ENCODE peak calls at places on chromosomes 7 and 10, in four cellular contexts. One of them, this sample, is unnamed.

GRCh38 chr7:98202367-98203195 is 8.7 kb upstream of the BHLHA15 start:
- DNase-seq in IMR-90: no peak
- DNase-seq in H9: no peak
- DNase-seq in neuronal stem cell: no peak
- DNase-seq in this sample: no peak

GRCh38 chr7:77697535-77697831 is 1.2 kb downstream of the RSBN1L start:
- DNase-seq in IMR-90: no peak
- DNase-seq in neuronal stem cell: no peak
- DNase-seq in H9: no peak
- DNase-seq in this sample: no peak

GRCh38 chr7:30829476-30829875 is 58.3 kb downstream of the MINDY4 start:
- DNase-seq in H9: peak; percentile 2
- DNase-seq in neuronal stem cell: no peak
- DNase-seq in IMR-90: no peak
- DNase-seq in this sample: no peak

GRCh38 chr10:30430544-30431298 is 3.3 kb upstream of the MAP3K8 start:
- DNase-seq in H9: no peak
- DNase-seq in IMR-90: no peak
- DNase-seq in neuronal stem cell: no peak
- DNase-seq in this sample: no peak

GRCh38 chr10:71621263-71621751 is 98.3 kb downstream of the C10orf105 start:
- DNase-seq in H9: peak; percentile 62
- DNase-seq in neuronal stem cell: no peak
- DNase-seq in IMR-90: no peak
- DNase-seq in this sample: peak; percentile 15

GRCh38 chr7:154583454-154583853 is 419.5 kb downstream of the PAXIP1 start:
- DNase-seq in H9: no peak
- DNase-seq in IMR-90: no peak
- DNase-seq in neuronal stem cell: no peak
- DNase-seq in this sample: no peak

GRCh38 chr7:135831451-135832220 is 83.0 kb upstream of the FAM180A start:
- DNase-seq in neuronal stem cell: no peak
- DNase-seq in IMR-90: no peak
- DNase-seq in H9: no peak
- DNase-seq in this sample: no peak

GRCh38 chr7:77338260-77338659 is 77.9 kb downstream of the GSAP start:
- DNase-seq in neuronal stem cell: no peak
- DNase-seq in H9: no peak
- DNase-seq in IMR-90: no peak
- DNase-seq in this sample: no peak

GRCh38 chr10:33665512-33665911 is 331.0 kb upstream of the NRP1 start:
- DNase-seq in H9: no peak
- DNase-seq in neuronal stem cell: no peak
- DNase-seq in IMR-90: peak; percentile 52
- DNase-seq in this sample: no peak

GRCh38 chr7:142866361-142867096 is 11.7 kb downstream of the EPHB6 start:
- DNase-seq in IMR-90: no peak
- DNase-seq in H9: peak; percentile 85
- DNase-seq in neuronal stem cell: peak; percentile 11
- DNase-seq in this sample: no peak

GRCh38 chr10:72567421-72567820 is 58.5 kb downstream of the MICU1 start:
- DNase-seq in H9: no peak
- DNase-seq in IMR-90: peak; percentile 28
- DNase-seq in neuronal stem cell: no peak
- DNase-seq in this sample: peak; percentile 10

GRCh38 chr10:94500063-94500462 is 45.5 kb upstream of the HELLS start:
- DNase-seq in H9: no peak
- DNase-seq in neuronal stem cell: no peak
- DNase-seq in IMR-90: no peak
- DNase-seq in this sample: peak; percentile 18

GRCh38 chr7:81195033-81195432 is 276.2 kb upstream of the SEMA3C start:
- DNase-seq in neuronal stem cell: no peak
- DNase-seq in IMR-90: peak; percentile 74
- DNase-seq in H9: no peak
- DNase-seq in this sample: peak; percentile 49

GRCh38 chr7:151310578-151310977 is 31.0 kb upstream of the NUB1 start:
- DNase-seq in IMR-90: peak; percentile 13
- DNase-seq in neuronal stem cell: no peak
- DNase-seq in H9: no peak
- DNase-seq in this sample: no peak

GRCh38 chr7:128997161-128997560 is 57.8 kb downstream of the TNPO3 start:
- DNase-seq in H9: no peak
- DNase-seq in neuronal stem cell: no peak
- DNase-seq in IMR-90: no peak
- DNase-seq in this sample: no peak

GRCh38 chr10:56035489-56035888 is 325.6 kb downstream of the ZWINT start:
- DNase-seq in IMR-90: no peak
- DNase-seq in H9: no peak
- DNase-seq in neuronal stem cell: no peak
- DNase-seq in this sample: no peak

GRCh38 chr10:51789903-51790302 is 90.5 kb upstream of the CSTF2T start:
- DNase-seq in neuronal stem cell: no peak
- DNase-seq in IMR-90: no peak
- DNase-seq in H9: no peak
- DNase-seq in this sample: no peak

GRCh38 chr7:79652619-79653018 is 199.2 kb upstream of the MAGI2 start:
- DNase-seq in H9: no peak
- DNase-seq in IMR-90: peak; percentile 40
- DNase-seq in neuronal stem cell: no peak
- DNase-seq in this sample: peak; percentile 31

GRCh38 chr7:100879685-100880261 is 4.9 kb downstream of the SRRT start:
- DNase-seq in H9: no peak
- DNase-seq in neuronal stem cell: no peak
- DNase-seq in IMR-90: no peak
- DNase-seq in this sample: no peak

GRCh38 chr10:111439034-111439842 is 362.4 kb downstream of the ADRA2A start:
- DNase-seq in IMR-90: no peak
- DNase-seq in neuronal stem cell: no peak
- DNase-seq in H9: no peak
- DNase-seq in this sample: no peak

GRCh38 chr10:5964736-5965135 is 12.6 kb downstream of the IL15RA start:
- DNase-seq in IMR-90: no peak
- DNase-seq in neuronal stem cell: no peak
- DNase-seq in H9: no peak
- DNase-seq in this sample: no peak

GRCh38 chr7:28181921-28182517 is 1.4 kb upstream of the JAZF1 start:
- DNase-seq in neuronal stem cell: no peak
- DNase-seq in H9: no peak
- DNase-seq in IMR-90: no peak
- DNase-seq in this sample: no peak

GRCh38 chr10:49138361-49138891 is 4.6 kb upstream of the FAM170B start:
- DNase-seq in H9: no peak
- DNase-seq in neuronal stem cell: no peak
- DNase-seq in IMR-90: peak; percentile 87
- DNase-seq in this sample: peak; percentile 75

GRCh38 chr10:110456523-110457091 is 41.1 kb upstream of the DUSP5 start:
- DNase-seq in neuronal stem cell: no peak
- DNase-seq in IMR-90: peak; percentile 67
- DNase-seq in H9: no peak
- DNase-seq in this sample: no peak

GRCh38 chr10:485776-486572 is 203.5 kb downstream of the DIP2C start:
- DNase-seq in IMR-90: no peak
- DNase-seq in neuronal stem cell: no peak
- DNase-seq in H9: peak; percentile 20
- DNase-seq in this sample: no peak

GRCh38 chr10:121766426-121766825 is 161.4 kb downstream of the ATE1 start:
- DNase-seq in neuronal stem cell: no peak
- DNase-seq in IMR-90: no peak
- DNase-seq in H9: no peak
- DNase-seq in this sample: no peak

GRCh38 chr7:101206665-101207042 is 5.8 kb upstream of the MOGAT3 start:
- DNase-seq in H9: no peak
- DNase-seq in neuronal stem cell: no peak
- DNase-seq in IMR-90: no peak
- DNase-seq in this sample: no peak

GRCh38 chr10:78171633-78172032 is 138.0 kb downstream of the RPS24 start:
- DNase-seq in H9: peak; percentile 78
- DNase-seq in neuronal stem cell: no peak
- DNase-seq in IMR-90: no peak
- DNase-seq in this sample: no peak

GRCh38 chr7:112400141-112400540 is 50.1 kb upstream of the IFRD1 start:
- DNase-seq in neuronal stem cell: no peak
- DNase-seq in H9: no peak
- DNase-seq in IMR-90: peak; percentile 67
- DNase-seq in this sample: peak; percentile 61

GRCh38 chr10:132796846-132797245 is 10.9 kb upstream of the NKX6-2 start:
- DNase-seq in IMR-90: no peak
- DNase-seq in H9: no peak
- DNase-seq in neuronal stem cell: no peak
- DNase-seq in this sample: no peak

GRCh38 chr7:43164757-43165156 is 52.3 kb downstream of the HECW1 start:
- DNase-seq in neuronal stem cell: no peak
- DNase-seq in H9: no peak
- DNase-seq in IMR-90: peak; percentile 97
- DNase-seq in this sample: peak; percentile 96

GRCh38 chr7:25726682-25727357 is 425.2 kb upstream of the NFE2L3 start:
- DNase-seq in neuronal stem cell: no peak
- DNase-seq in IMR-90: no peak
- DNase-seq in H9: no peak
- DNase-seq in this sample: no peak
- H3K14ac ChIP-seq in neuronal stem cell: no peak overlapping the region
- H3K14ac ChIP-seq in IMR-90: no peak overlapping the region
- H3K14ac ChIP-seq in H9: no peak overlapping the region
- H3K14ac ChIP-seq in this sample: no peak overlapping the region

DNA sequence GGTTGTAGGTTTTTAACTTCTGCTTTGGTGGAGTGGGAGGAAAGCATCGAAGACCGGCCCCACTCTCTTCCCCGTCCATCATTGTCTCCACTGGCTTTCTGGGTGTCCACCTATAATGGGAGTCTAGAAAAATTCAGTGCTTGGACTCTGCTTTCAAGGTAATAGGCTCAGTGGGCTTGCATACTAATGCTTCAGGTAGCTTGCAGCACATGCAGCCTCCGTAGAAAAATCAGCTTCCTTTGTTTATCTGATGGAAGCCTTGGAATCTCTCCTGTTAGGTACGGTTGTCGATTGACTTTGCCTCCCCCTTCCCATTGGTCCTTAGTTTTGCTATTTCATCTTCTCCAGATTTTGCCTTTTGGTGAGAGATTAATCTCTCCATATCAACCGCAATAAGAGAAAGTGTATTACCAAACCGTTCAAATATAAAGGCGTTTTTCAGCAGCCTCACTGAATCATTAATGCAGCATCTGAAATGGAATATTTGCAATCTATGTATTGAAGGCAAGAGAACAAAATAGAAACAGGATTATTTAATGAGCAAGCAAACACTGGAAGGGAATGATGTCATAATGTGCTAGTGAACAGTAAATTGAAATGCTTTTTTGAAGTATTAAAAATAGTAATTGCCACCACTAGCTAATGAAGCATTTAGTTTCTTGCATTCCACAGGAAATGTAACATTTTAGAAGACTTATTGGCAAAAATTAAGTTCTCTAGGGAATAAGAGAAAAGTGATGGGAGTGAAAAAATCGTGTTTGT is 944 bp downstream of the AVL9 start:
- DNase-seq in neuronal stem cell: no peak
- DNase-seq in H9: no peak
- DNase-seq in IMR-90: no peak
- DNase-seq in this sample: peak; percentile 35
- H4K91ac ChIP-seq in neuronal stem cell: no peak overlapping the region
- H4K91ac ChIP-seq in H9: no peak overlapping the region
- H4K91ac ChIP-seq in IMR-90: peak overlapping the region; percentile 48
- H4K91ac ChIP-seq in this sample: peak overlapping the region; percentile 18

DNA sequence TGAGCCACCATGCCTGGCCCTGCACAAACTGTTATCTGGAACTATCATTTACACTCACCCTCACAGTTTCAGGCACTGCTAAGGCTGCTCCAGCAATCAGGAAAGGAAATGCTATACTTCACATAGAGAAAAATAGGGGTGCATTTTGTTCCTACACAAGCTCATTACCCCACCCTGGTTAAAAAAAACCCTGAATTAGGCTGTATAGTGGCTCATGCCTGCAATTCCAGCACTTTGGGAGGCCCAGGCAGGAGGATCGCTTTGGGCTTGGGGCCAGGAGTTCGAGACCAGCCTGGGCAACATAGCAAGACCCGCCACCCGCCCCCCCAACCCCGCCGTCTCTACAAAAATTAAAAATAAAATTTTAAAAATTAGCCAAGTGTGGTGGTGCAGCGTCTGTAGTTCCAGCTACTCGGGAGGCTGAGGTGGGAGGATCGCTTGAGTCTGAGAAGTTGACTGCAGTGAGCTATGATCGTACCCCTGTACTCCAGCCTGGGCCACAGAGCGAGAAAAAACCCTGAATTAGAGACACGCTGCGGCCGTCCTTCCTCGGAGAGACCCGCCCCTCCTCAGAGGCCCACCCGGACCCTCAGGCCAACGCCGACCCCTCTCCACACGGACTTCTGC is 539 bp downstream of the PTCD1 start:
- DNase-seq in IMR-90: no peak
- DNase-seq in neuronal stem cell: no peak
- DNase-seq in H9: no peak
- DNase-seq in this sample: no peak
- H3K14ac ChIP-seq in IMR-90: peak overlapping the region; percentile 4
- H3K14ac ChIP-seq in neuronal stem cell: peak overlapping the region; percentile 85
- H3K14ac ChIP-seq in H9: peak overlapping the region; percentile 79
- H3K14ac ChIP-seq in this sample: peak overlapping the region; percentile 92

DNA sequence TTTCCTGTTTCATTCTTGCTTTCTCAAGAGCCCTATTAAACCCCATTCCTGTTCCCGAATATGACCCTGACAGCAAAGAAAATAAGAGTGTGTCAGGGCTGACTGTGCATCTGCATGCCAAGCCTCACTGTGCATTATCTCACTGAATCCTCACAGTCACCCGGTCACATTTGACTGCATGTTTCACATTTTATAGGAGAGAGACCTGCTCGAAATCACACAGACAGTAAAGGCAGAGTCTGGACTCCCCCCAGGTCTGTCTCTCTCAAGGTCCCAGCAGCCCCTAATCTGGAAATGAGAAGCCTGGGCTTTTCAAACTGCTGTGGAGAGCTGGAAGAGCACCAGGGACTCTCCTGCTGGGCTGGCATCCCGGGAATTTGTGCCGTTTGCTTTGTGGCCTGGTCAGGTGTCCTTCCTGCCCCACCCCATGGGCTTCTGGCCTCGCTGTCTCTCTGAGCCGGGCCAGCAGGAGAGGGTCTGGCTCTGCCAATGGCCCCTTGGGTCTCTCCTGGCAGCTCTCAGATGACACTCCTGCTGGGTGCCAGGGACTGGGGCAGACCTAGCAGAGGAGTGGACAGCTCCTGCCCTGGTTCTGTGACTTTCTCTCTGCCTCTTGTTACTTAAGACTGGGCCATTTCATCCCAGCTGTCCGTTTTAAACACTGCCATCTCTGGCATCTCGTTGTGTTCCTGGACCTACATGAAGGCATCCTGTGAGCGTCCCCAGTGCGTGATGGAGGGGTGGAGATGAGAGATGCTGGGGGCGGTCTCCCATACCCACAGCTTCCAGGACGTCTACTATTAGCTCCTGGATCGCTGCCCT is 173.6 kb downstream of the ARHGAP12 start:
- DNase-seq in IMR-90: no peak
- DNase-seq in H9: peak; percentile 91
- DNase-seq in neuronal stem cell: no peak
- DNase-seq in this sample: no peak
- H4K91ac ChIP-seq in IMR-90: no peak overlapping the region
- H4K91ac ChIP-seq in H9: peak overlapping the region; percentile 65
- H4K91ac ChIP-seq in neuronal stem cell: no peak overlapping the region
- H4K91ac ChIP-seq in this sample: no peak overlapping the region

GRCh38 chr7:73834626-73835191 is 3.9 kb downstream of the CLDN4 start:
- DNase-seq in H9: peak; percentile 27
- DNase-seq in IMR-90: no peak
- DNase-seq in neuronal stem cell: no peak
- DNase-seq in this sample: no peak
- H3K14ac ChIP-seq in H9: no peak overlapping the region
- H3K14ac ChIP-seq in IMR-90: no peak overlapping the region
- H3K14ac ChIP-seq in neuronal stem cell: no peak overlapping the region
- H3K14ac ChIP-seq in this sample: no peak overlapping the region